ENCODE peak calls at places on chromosomes 12 and 14, in seven cellular contexts. One of them, this sample, is unnamed.

GRCh38 chr12:27733052-27733656 is 22.5 kb downstream of the MRPS35 start:
- DNase-seq in transverse colon: peak; percentile 35
- DNase-seq in neural progenitor cell: peak; percentile 29
- DNase-seq in tibial artery: no peak
- DNase-seq in left ventricle myocardium inferior: no peak
- DNase-seq in A673: peak; percentile 45
- DNase-seq in left lung: no peak
- DNase-seq in this sample: peak; percentile 43

GRCh38 chr12:42094277-42094676 is 50.4 kb downstream of the GXYLT1 start:
- DNase-seq in A673: peak; percentile 67
- DNase-seq in transverse colon: no peak
- DNase-seq in neural progenitor cell: no peak
- DNase-seq in left lung: no peak
- DNase-seq in tibial artery: no peak
- DNase-seq in left ventricle myocardium inferior: no peak
- DNase-seq in this sample: peak; percentile 71

GRCh38 chr12:132279184-132279889 is 50.1 kb downstream of the GALNT9 start:
- DNase-seq in left ventricle myocardium inferior: peak; percentile 79
- DNase-seq in left lung: peak; percentile 62
- DNase-seq in transverse colon: peak; percentile 54
- DNase-seq in neural progenitor cell: no peak
- DNase-seq in tibial artery: no peak
- DNase-seq in A673: peak; percentile 28
- DNase-seq in this sample: no peak

GRCh38 chr12:110721570-110721969 is 21.1 kb downstream of the PPP1CC start:
- DNase-seq in neural progenitor cell: no peak
- DNase-seq in left lung: no peak
- DNase-seq in left ventricle myocardium inferior: no peak
- DNase-seq in A673: no peak
- DNase-seq in tibial artery: no peak
- DNase-seq in transverse colon: no peak
- DNase-seq in this sample: no peak

GRCh38 chr12:111616177-111616623 is 17.1 kb upstream of the ATXN2 start:
- DNase-seq in neural progenitor cell: no peak
- DNase-seq in tibial artery: no peak
- DNase-seq in left ventricle myocardium inferior: no peak
- DNase-seq in left lung: no peak
- DNase-seq in A673: no peak
- DNase-seq in transverse colon: peak; percentile 12
- DNase-seq in this sample: no peak

GRCh38 chr12:108367436-108367835 is 28.3 kb upstream of the CMKLR1 start:
- DNase-seq in tibial artery: peak; percentile 82
- DNase-seq in transverse colon: no peak
- DNase-seq in A673: no peak
- DNase-seq in left ventricle myocardium inferior: no peak
- DNase-seq in neural progenitor cell: no peak
- DNase-seq in left lung: no peak
- DNase-seq in this sample: no peak

GRCh38 chr12:6114476-6114870 is 10.0 kb downstream of the VWF start:
- DNase-seq in neural progenitor cell: no peak
- DNase-seq in transverse colon: no peak
- DNase-seq in left lung: no peak
- DNase-seq in tibial artery: no peak
- DNase-seq in left ventricle myocardium inferior: no peak
- DNase-seq in A673: no peak
- DNase-seq in this sample: no peak

GRCh38 chr12:98416845-98417244 is 98.5 kb upstream of the TMPO start:
- DNase-seq in neural progenitor cell: no peak
- DNase-seq in left ventricle myocardium inferior: no peak
- DNase-seq in A673: peak; percentile 84
- DNase-seq in transverse colon: no peak
- DNase-seq in left lung: no peak
- DNase-seq in tibial artery: no peak
- DNase-seq in this sample: peak; percentile 45

GRCh38 chr12:8493084-8493483 is 20.2 kb upstream of the CLEC4D start:
- DNase-seq in neural progenitor cell: no peak
- DNase-seq in tibial artery: no peak
- DNase-seq in A673: no peak
- DNase-seq in transverse colon: no peak
- DNase-seq in left ventricle myocardium inferior: no peak
- DNase-seq in left lung: no peak
- DNase-seq in this sample: no peak

GRCh38 chr12:704516-705242 is 41.4 kb upstream of the NINJ2 start:
- DNase-seq in left ventricle myocardium inferior: no peak
- DNase-seq in left lung: no peak
- DNase-seq in A673: no peak
- DNase-seq in transverse colon: no peak
- DNase-seq in neural progenitor cell: no peak
- DNase-seq in tibial artery: no peak
- DNase-seq in this sample: no peak

GRCh38 chr12:100953217-100953616 is 158.6 kb downstream of the ANO4 start:
- DNase-seq in tibial artery: no peak
- DNase-seq in A673: peak; percentile 47
- DNase-seq in left ventricle myocardium inferior: no peak
- DNase-seq in left lung: no peak
- DNase-seq in neural progenitor cell: no peak
- DNase-seq in transverse colon: no peak
- DNase-seq in this sample: no peak

GRCh38 chr14:61121293-61121897 is 140.3 kb downstream of the SLC38A6 start:
- DNase-seq in transverse colon: no peak
- DNase-seq in left lung: no peak
- DNase-seq in left ventricle myocardium inferior: no peak
- DNase-seq in neural progenitor cell: no peak
- DNase-seq in A673: peak; percentile 31
- DNase-seq in tibial artery: no peak
- DNase-seq in this sample: no peak

GRCh38 chr12:22415342-22416309 is 81.1 kb upstream of the ST8SIA1 start:
- DNase-seq in left lung: no peak
- DNase-seq in neural progenitor cell: no peak
- DNase-seq in left ventricle myocardium inferior: no peak
- DNase-seq in transverse colon: no peak
- DNase-seq in tibial artery: no peak
- DNase-seq in A673: no peak
- DNase-seq in this sample: no peak

GRCh38 chr12:123546281-123546680 is 12.8 kb upstream of the RILPL1 start:
- DNase-seq in neural progenitor cell: no peak
- DNase-seq in left lung: no peak
- DNase-seq in transverse colon: no peak
- DNase-seq in A673: no peak
- DNase-seq in tibial artery: no peak
- DNase-seq in left ventricle myocardium inferior: no peak
- DNase-seq in this sample: peak; percentile 15

GRCh38 chr12:50224026-50224692 is 57.0 kb upstream of the CERS5 start:
- DNase-seq in transverse colon: peak; percentile 27
- DNase-seq in tibial artery: no peak
- DNase-seq in left ventricle myocardium inferior: no peak
- DNase-seq in A673: peak; percentile 30
- DNase-seq in left lung: no peak
- DNase-seq in neural progenitor cell: peak; percentile 38
- DNase-seq in this sample: peak; percentile 24

GRCh38 chr12:57479043-57479375 is 657 bp downstream of the ARHGAP9 start:
- DNase-seq in neural progenitor cell: no peak
- DNase-seq in tibial artery: no peak
- DNase-seq in A673: no peak
- DNase-seq in left lung: no peak
- DNase-seq in left ventricle myocardium inferior: no peak
- DNase-seq in transverse colon: no peak
- DNase-seq in this sample: no peak

GRCh38 chr12:57216014-57216891 is at the start of gene NXPH4:
- DNase-seq in transverse colon: peak; percentile 54
- DNase-seq in left lung: no peak
- DNase-seq in tibial artery: no peak
- DNase-seq in left ventricle myocardium inferior: peak; percentile 55
- DNase-seq in neural progenitor cell: peak; percentile 70
- DNase-seq in A673: no peak
- DNase-seq in this sample: no peak

GRCh38 chr12:32290411-32290810 is 108.9 kb upstream of the FGD4 start:
- DNase-seq in A673: no peak
- DNase-seq in transverse colon: no peak
- DNase-seq in tibial artery: no peak
- DNase-seq in left lung: no peak
- DNase-seq in left ventricle myocardium inferior: no peak
- DNase-seq in neural progenitor cell: peak; percentile 15
- DNase-seq in this sample: peak; percentile 31

GRCh38 chr12:1796515-1797010 is 23.8 kb upstream of the LRTM2 start:
- DNase-seq in transverse colon: peak; percentile 64
- DNase-seq in left lung: peak; percentile 88
- DNase-seq in neural progenitor cell: no peak
- DNase-seq in left ventricle myocardium inferior: no peak
- DNase-seq in tibial artery: peak; percentile 72
- DNase-seq in A673: no peak
- DNase-seq in this sample: no peak

GRCh38 chr12:70197362-70197744 is 45.9 kb upstream of the CNOT2 start:
- DNase-seq in A673: peak; percentile 58
- DNase-seq in left lung: no peak
- DNase-seq in neural progenitor cell: no peak
- DNase-seq in tibial artery: no peak
- DNase-seq in left ventricle myocardium inferior: no peak
- DNase-seq in transverse colon: no peak
- DNase-seq in this sample: no peak

GRCh38 chr14:74942608-74943007 is 12.8 kb downstream of the PGF start:
- DNase-seq in neural progenitor cell: no peak
- DNase-seq in transverse colon: no peak
- DNase-seq in left lung: peak; percentile 60
- DNase-seq in tibial artery: peak; percentile 67
- DNase-seq in left ventricle myocardium inferior: no peak
- DNase-seq in A673: no peak
- DNase-seq in this sample: no peak

DNA sequence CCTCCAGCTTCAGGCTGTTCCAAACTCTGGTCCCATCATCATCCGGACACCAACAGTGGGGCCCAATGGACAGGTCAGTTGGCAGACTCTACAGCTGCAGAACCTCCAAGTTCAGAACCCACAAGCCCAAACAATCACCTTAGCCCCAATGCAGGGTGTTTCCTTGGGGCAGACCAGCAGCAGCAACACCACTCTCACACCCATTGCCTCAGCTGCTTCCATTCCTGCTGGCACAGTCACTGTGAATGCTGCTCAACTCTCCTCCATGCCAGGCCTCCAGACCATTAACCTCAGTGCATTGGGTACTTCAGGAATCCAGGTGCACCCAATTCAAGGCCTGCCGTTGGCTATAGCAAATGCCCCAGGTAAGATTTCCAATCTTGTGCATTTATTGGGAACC is 3.3 kb downstream of the SP1 start:
- DNase-seq in A673: no peak
- DNase-seq in neural progenitor cell: no peak
- DNase-seq in left lung: no peak
- DNase-seq in transverse colon: no peak
- DNase-seq in tibial artery: no peak
- DNase-seq in left ventricle myocardium inferior: no peak
- DNase-seq in this sample: no peak
- H3K36me3 ChIP-seq in A673: peaks cover 47% of the 10 kb centered on the region
- H3K36me3 ChIP-seq in neural progenitor cell: peaks cover 3% of the 10 kb centered on the region
- H3K36me3 ChIP-seq in left lung: no peaks in the 10 kb centered on the region
- H3K36me3 ChIP-seq in transverse colon: peaks cover 12% of the 10 kb centered on the region
- H3K36me3 ChIP-seq in tibial artery: peaks cover 36% of the 10 kb centered on the region
- H3K36me3 ChIP-seq in left ventricle myocardium inferior: peaks cover 55% of the 10 kb centered on the region
- H3K36me3 ChIP-seq in this sample: peaks cover 15% of the 10 kb centered on the region

GRCh38 chr14:93969082-93969828 is 7.1 kb downstream of the ASB2 start:
- DNase-seq in transverse colon: no peak
- DNase-seq in left ventricle myocardium inferior: peak; percentile 47
- DNase-seq in left lung: no peak
- DNase-seq in A673: no peak
- DNase-seq in neural progenitor cell: no peak
- DNase-seq in tibial artery: peak; percentile 91
- DNase-seq in this sample: no peak

GRCh38 chr14:93971635-93972027 is 4.7 kb downstream of the ASB2 start:
- DNase-seq in tibial artery: no peak
- DNase-seq in left ventricle myocardium inferior: no peak
- DNase-seq in neural progenitor cell: no peak
- DNase-seq in transverse colon: no peak
- DNase-seq in left lung: no peak
- DNase-seq in A673: no peak
- DNase-seq in this sample: no peak

GRCh38 chr14:93972618-93973205 is 3.7 kb downstream of the ASB2 start:
- DNase-seq in neural progenitor cell: no peak
- DNase-seq in A673: no peak
- DNase-seq in left ventricle myocardium inferior: no peak
- DNase-seq in tibial artery: no peak
- DNase-seq in left lung: no peak
- DNase-seq in transverse colon: no peak
- DNase-seq in this sample: no peak

GRCh38 chr14:93970967-93971634 is 5.3 kb downstream of the ASB2 start:
- DNase-seq in neural progenitor cell: no peak
- DNase-seq in tibial artery: no peak
- DNase-seq in A673: no peak
- DNase-seq in left lung: peak; percentile 75
- DNase-seq in transverse colon: peak; percentile 61
- DNase-seq in left ventricle myocardium inferior: no peak
- DNase-seq in this sample: no peak

GRCh38 chr14:93970589-93970966 is 5.8 kb downstream of the ASB2 start:
- DNase-seq in tibial artery: no peak
- DNase-seq in A673: peak; percentile 15
- DNase-seq in left lung: no peak
- DNase-seq in left ventricle myocardium inferior: no peak
- DNase-seq in neural progenitor cell: peak; percentile 32
- DNase-seq in transverse colon: peak; percentile 66
- DNase-seq in this sample: no peak
- TF ChIP-seq CTCF in tibial artery: peak; percentile 29
- TF ChIP-seq CTCF in A673: peak; percentile 48
- TF ChIP-seq CTCF in left lung: peak; percentile 9
- TF ChIP-seq CTCF in left ventricle myocardium inferior: peak; percentile 27
- TF ChIP-seq CTCF in neural progenitor cell: peak; percentile 45
- TF ChIP-seq CTCF in transverse colon: peak; percentile 27
- TF ChIP-seq CTCF in this sample: peak; percentile 61

GRCh38 chr14:21367582-21368144 is 16.2 kb downstream of the SUPT16H start:
- DNase-seq in neural progenitor cell: no peak
- DNase-seq in tibial artery: no peak
- DNase-seq in A673: no peak
- DNase-seq in transverse colon: no peak
- DNase-seq in left ventricle myocardium inferior: no peak
- DNase-seq in left lung: no peak
- DNase-seq in this sample: no peak
- H3K36me3 ChIP-seq in neural progenitor cell: peaks cover 49% of the 10 kb centered on the region
- H3K36me3 ChIP-seq in tibial artery: peaks cover 86% of the 10 kb centered on the region
- H3K36me3 ChIP-seq in A673: peaks cover 99% of the 10 kb centered on the region
- H3K36me3 ChIP-seq in transverse colon: peaks cover 82% of the 10 kb centered on the region
- H3K36me3 ChIP-seq in left ventricle myocardium inferior: peaks cover 100% of the 10 kb centered on the region
- H3K36me3 ChIP-seq in left lung: peaks cover 9% of the 10 kb centered on the region
- H3K36me3 ChIP-seq in this sample: peaks cover 84% of the 10 kb centered on the region

GRCh38 chr14:105061428-105062047 is 3.7 kb downstream of the GPR132 start:
- DNase-seq in left lung: peak; percentile 90
- DNase-seq in transverse colon: peak; percentile 62
- DNase-seq in A673: no peak
- DNase-seq in left ventricle myocardium inferior: peak; percentile 70
- DNase-seq in tibial artery: no peak
- DNase-seq in neural progenitor cell: no peak
- DNase-seq in this sample: no peak

GRCh38 chr14:105064001-105064400 is 1.2 kb downstream of the GPR132 start:
- DNase-seq in neural progenitor cell: no peak
- DNase-seq in left ventricle myocardium inferior: no peak
- DNase-seq in tibial artery: no peak
- DNase-seq in A673: no peak
- DNase-seq in left lung: peak; percentile 7
- DNase-seq in transverse colon: no peak
- DNase-seq in this sample: no peak

GRCh38 chr14:105060751-105061427 is 4.3 kb downstream of the GPR132 start:
- DNase-seq in transverse colon: peak; percentile 54
- DNase-seq in A673: no peak
- DNase-seq in left lung: peak; percentile 93
- DNase-seq in left ventricle myocardium inferior: peak; percentile 55
- DNase-seq in tibial artery: no peak
- DNase-seq in neural progenitor cell: no peak
- DNase-seq in this sample: no peak

GRCh38 chr14:105063041-105063440 is 2.2 kb downstream of the GPR132 start:
- DNase-seq in left ventricle myocardium inferior: no peak
- DNase-seq in left lung: peak; percentile 39
- DNase-seq in tibial artery: no peak
- DNase-seq in neural progenitor cell: no peak
- DNase-seq in transverse colon: no peak
- DNase-seq in A673: no peak
- DNase-seq in this sample: no peak

GRCh38 chr14:105062048-105062433 is 3.2 kb downstream of the GPR132 start:
- DNase-seq in neural progenitor cell: no peak
- DNase-seq in A673: no peak
- DNase-seq in tibial artery: no peak
- DNase-seq in left ventricle myocardium inferior: no peak
- DNase-seq in transverse colon: no peak
- DNase-seq in left lung: peak; percentile 62
- DNase-seq in this sample: no peak
- TF ChIP-seq CTCF in neural progenitor cell: no peak
- TF ChIP-seq CTCF in A673: no peak
- TF ChIP-seq CTCF in tibial artery: no peak
- TF ChIP-seq CTCF in left ventricle myocardium inferior: no peak
- TF ChIP-seq CTCF in transverse colon: no peak
- TF ChIP-seq CTCF in left lung: no peak
- TF ChIP-seq CTCF in this sample: no peak